ENCODE peak calls at places on chromosomes 3 and 15, in seven cellular contexts. Y is psoas muscle; X is A673; T is body of pancreas; B is naive thymus-derived CD4-positive, alpha-beta T cell; I is vagina; M is Karpas-422. W is an unnamed sample.
A peak's percentile ranks its signal among the peaks of the same experiment; 100 is the strongest.

GRCh38 chr3:105553851-105554250 is 187.1 kb downstream of the ALCAM start:
- DNase-seq in M (no peak), T (no peak), B (no peak), I (no peak), Y (no peak), X (no peak), W (no peak)

GRCh38 chr15:29101491-29101890 is 168.1 kb downstream of the NSMCE3 start:
- DNase-seq in X (no peak), I (no peak), B (no peak), Y (peak; percentile 17), M (no peak), T (no peak), W (no peak)

GRCh38 chr3:141367038-141367730 is 1.1 kb upstream of the ZBTB38 start:
- DNase-seq in I (no peak), Y (peak; percentile 54), M (no peak), X (no peak), B (no peak), T (no peak), W (no peak)

GRCh38 chr3:30747771-30748281 is 141.4 kb downstream of the TGFBR2 start:
- DNase-seq in B (no peak), Y (no peak), X (peak; percentile 67), T (no peak), I (no peak), M (no peak), W (no peak)

GRCh38 chr3:73513260-73513659 is 111.5 kb downstream of the PDZRN3 start:
- DNase-seq in X (no peak), Y (no peak), T (peak; percentile 88), I (no peak), B (no peak), M (no peak), W (no peak)

GRCh38 chr3:36494461-36495109 is 114.3 kb downstream of the STAC start:
- DNase-seq in B (no peak), T (peak; percentile 7), I (no peak), Y (peak; percentile 55), M (no peak), X (no peak), W (peak; percentile 32)

GRCh38 chr3:114892117-114892870 is 254.8 kb downstream of the ZBTB20 start:
- DNase-seq in M (no peak), Y (no peak), X (no peak), B (no peak), I (no peak), T (peak; percentile 66), W (no peak)

GRCh38 chr3:67017211-67017610 is 19.1 kb downstream of the KBTBD8 start:
- DNase-seq in M (peak; percentile 68), X (no peak), T (no peak), Y (no peak), I (no peak), B (no peak), W (no peak)

GRCh38 chr3:28940530-28940929 is 340.3 kb upstream of the RBMS3 start:
- DNase-seq in Y (no peak), B (no peak), I (no peak), X (no peak), M (no peak), T (no peak), W (no peak)

GRCh38 chr3:152128356-152128755 is 140.4 kb upstream of the MBNL1 start:
- DNase-seq in I (no peak), Y (no peak), X (no peak), B (no peak), M (no peak), T (no peak), W (no peak)

GRCh38 chr15:73802336-73803105 is 49.4 kb upstream of the INSYN1 start:
- DNase-seq in Y (peak; percentile 83), B (no peak), T (no peak), I (no peak), M (no peak), X (no peak), W (no peak)

GRCh38 chr3:71722693-71723092 is 2.5 kb downstream of the EIF4E3 start:
- DNase-seq in I (no peak), B (no peak), T (no peak), Y (no peak), X (no peak), M (no peak), W (no peak)

GRCh38 chr3:153087595-153088566 is 74.1 kb upstream of the RAP2B start:
- DNase-seq in I (no peak), M (no peak), X (no peak), Y (no peak), B (no peak), T (no peak), W (no peak)

GRCh38 chr3:61449327-61450040 is 111.9 kb upstream of the PTPRG start:
- DNase-seq in T (no peak), B (no peak), I (no peak), M (no peak), X (no peak), Y (no peak), W (no peak)

GRCh38 chr3:72093270-72093669 is 308.3 kb upstream of the PROK2 start:
- DNase-seq in X (no peak), Y (no peak), T (no peak), B (no peak), M (peak; percentile 77), I (no peak), W (no peak)

GRCh38 chr15:99604865-99605264 is 39.1 kb downstream of the MEF2A start:
- DNase-seq in T (no peak), I (no peak), B (no peak), Y (no peak), M (no peak), X (no peak), W (no peak)

GRCh38 chr3:183161552-183162345 is 785 bp downstream of the LAMP3 start:
- DNase-seq in I (no peak), X (no peak), M (peak; percentile 97), T (peak; percentile 40), Y (no peak), B (no peak), W (no peak)

GRCh38 chr3:101687142-101687931 is 819 bp upstream of the RPL24 start:
- DNase-seq in I (no peak), Y (no peak), B (no peak), M (no peak), X (peak; percentile 51), T (peak; percentile 25), W (no peak)

GRCh38 chr15:42072141-42072685 is 22.1 kb downstream of the PLA2G4D start:
- DNase-seq in B (no peak), Y (no peak), M (no peak), I (no peak), T (no peak), X (no peak), W (no peak)

GRCh38 chr15:78767331-78767951 is 43.8 kb downstream of the ADAMTS7 start:
- DNase-seq in B (no peak), X (no peak), M (no peak), T (no peak), Y (peak; percentile 39), I (no peak), W (no peak)

GRCh38 chr3:45758871-45759270 is 37.5 kb downstream of the SLC6A20 start:
- DNase-seq in I (no peak), Y (no peak), B (no peak), X (no peak), T (no peak), M (no peak), W (no peak)

GRCh38 chr15:100918690-100919480 is at the start of gene LRRK1:
- DNase-seq in Y (peak; percentile 61), X (peak; percentile 61), B (no peak), I (peak; percentile 81), T (peak; percentile 64), M (peak; percentile 91), W (peak; percentile 28)

DNA sequence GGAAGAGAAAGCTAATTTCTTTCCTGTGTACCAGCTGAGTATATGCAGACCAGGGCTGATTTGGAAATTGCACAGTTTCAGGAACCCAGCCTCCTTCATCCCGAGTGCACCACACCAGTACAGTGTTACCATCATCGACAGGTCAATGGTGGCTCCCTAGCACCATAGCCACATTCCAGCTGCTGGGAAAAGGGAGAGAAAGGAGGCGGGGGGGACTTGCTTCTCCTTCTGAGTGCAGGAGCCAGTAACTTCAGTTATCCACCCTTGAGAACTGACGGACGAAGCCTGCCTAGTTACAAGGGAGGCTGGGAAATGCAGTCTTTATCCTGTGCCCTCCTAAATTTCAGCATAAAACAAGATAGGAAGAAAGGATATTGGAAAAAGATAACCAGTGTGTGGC is 129.7 kb upstream of the PRICKLE2 start:
- DNase-seq in B (no peak), T (no peak), I (no peak), X (no peak), M (no peak), Y (no peak), W (no peak)
- H3K27ac ChIP-seq in B (no peak overlapping the region), T (no peak overlapping the region), I (peak overlapping the region; percentile 27), X (no peak overlapping the region), M (no peak overlapping the region), Y (no peak overlapping the region), W (peak overlapping the region; percentile 15)

GRCh38 chr3:31925271-31925630 is 55.8 kb downstream of the OSBPL10 start:
- DNase-seq in X (no peak), Y (no peak), I (no peak), T (no peak), B (no peak), M (peak; percentile 92), W (no peak)

GRCh38 chr3:31927806-31928205 is 53.3 kb downstream of the OSBPL10 start:
- DNase-seq in Y (no peak), I (no peak), B (no peak), T (no peak), X (no peak), M (peak; percentile 71), W (no peak)

GRCh38 chr3:31924628-31925270 is 56.3 kb downstream of the OSBPL10 start:
- DNase-seq in T (no peak), B (no peak), Y (no peak), X (no peak), I (no peak), M (peak; percentile 62), W (no peak)

GRCh38 chr3:31929826-31930502 is 51.1 kb downstream of the OSBPL10 start:
- DNase-seq in T (no peak), Y (no peak), B (no peak), M (peak; percentile 73), I (no peak), X (no peak), W (no peak)

GRCh38 chr3:31926543-31926942 is 54.5 kb downstream of the OSBPL10 start:
- DNase-seq in I (no peak), X (no peak), Y (no peak), T (no peak), M (peak; percentile 81), B (no peak), W (no peak)
- H3K27ac ChIP-seq in I (no peak overlapping the region), X (no peak overlapping the region), Y (no peak overlapping the region), T (no peak overlapping the region), M (peak overlapping the region; percentile 95), B (no peak overlapping the region), W (no peak overlapping the region)

DNA sequence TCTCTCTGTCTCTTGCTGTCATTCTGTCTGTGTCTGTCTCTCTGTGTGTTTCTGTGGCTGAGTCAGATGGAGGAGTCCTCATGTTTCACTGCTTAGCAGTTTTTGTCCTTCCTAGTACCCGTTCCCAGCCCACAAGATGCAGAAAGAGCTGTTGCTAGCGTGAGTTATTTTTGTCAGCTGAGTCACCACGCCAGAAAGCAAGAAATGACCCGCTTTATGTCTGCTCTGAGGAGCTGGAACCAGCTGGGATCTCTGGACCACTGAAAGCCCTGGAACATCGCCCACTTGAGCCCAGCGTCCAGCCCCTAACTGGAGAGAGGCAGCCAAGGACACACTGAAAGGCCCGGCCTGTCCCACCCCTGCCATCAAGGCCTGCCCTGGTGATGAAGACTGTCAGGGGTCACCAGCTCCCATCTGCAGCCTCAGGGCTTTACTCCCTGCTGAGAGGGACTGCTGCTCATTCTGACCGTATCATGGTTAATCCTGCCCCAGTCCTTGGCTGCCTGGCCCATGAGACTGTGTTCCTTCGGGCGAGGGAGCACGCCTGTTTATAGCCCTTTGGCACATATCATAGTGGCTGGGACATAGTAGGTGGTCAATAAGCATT is 101.7 kb upstream of the TPM1 start:
- DNase-seq in B (no peak), X (no peak), T (peak; percentile 46), I (peak; percentile 87), Y (peak; percentile 87), M (no peak), W (peak; percentile 83)
- H3K27ac ChIP-seq in B (no peak overlapping the region), X (no peak overlapping the region), T (no peak overlapping the region), I (peak overlapping the region; percentile 79), Y (peak overlapping the region; percentile 86), M (no peak overlapping the region), W (peak overlapping the region; percentile 89)

GRCh38 chr3:100527347-100527735 is 34.9 kb downstream of the TMEM45A start:
- DNase-seq in X (no peak), B (no peak), Y (no peak), M (no peak), T (no peak), I (no peak), W (no peak)
- H3K27ac ChIP-seq in X (no peak overlapping the region), B (no peak overlapping the region), Y (no peak overlapping the region), M (no peak overlapping the region), T (no peak overlapping the region), I (no peak overlapping the region), W (no peak overlapping the region)

W was measured in adrenal gland.